ENCODE peak calls at places on chromosomes 6 and 20, in nine cellular contexts. J is progenitor cell of endocrine pancreas; Z is right lobe of liver; I is type B pancreatic cell; S is Calu3; U is IMR-90; P is PC-9; T is adrenal gland; R is CD8-positive, alpha-beta T cell. A is an unnamed sample.

GRCh38 chr6:169746556-169746955 is 4.8 kb downstream of the DYNLT2 start:
- DNase-seq in J (no peak), Z (no peak), I (no peak), S (no peak), U (no peak), P (no peak), T (no peak), R (no peak), A (no peak)

GRCh38 chr20:32858873-32859372 is at the start of gene EFCAB8:
- DNase-seq in J (no peak), Z (no peak), I (no peak), S (no peak), U (no peak), P (no peak), T (no peak), R (no peak), A (no peak)

GRCh38 chr6:117290173-117290834 is 24.9 kb downstream of the VGLL2 start:
- DNase-seq in J (no peak), Z (no peak), I (no peak), S (no peak), U (no peak), P (no peak), T (no peak), R (no peak), A (no peak)

GRCh38 chr6:53961679-53962370 is 149.4 kb upstream of the MLIP start:
- DNase-seq in J (no peak), Z (no peak), I (no peak), S (no peak), U (peak), P (no peak), T (no peak), R (no peak), A (no peak)

GRCh38 chr6:41488392-41489129 is 57.6 kb upstream of the FOXP4 start:
- DNase-seq in J (peak), Z (no peak), I (peak), S (no peak), U (peak), P (no peak), T (no peak), R (no peak), A (no peak)

GRCh38 chr6:96520039-96520850 is 1.4 kb upstream of the UFL1 start:
- DNase-seq in J (no peak), Z (no peak), I (no peak), S (peak), U (peak), P (peak), T (peak), R (no peak), A (no peak)

GRCh38 chr6:134589512-134589911 is 271.6 kb upstream of the SGK1 start:
- DNase-seq in J (no peak), Z (no peak), I (no peak), S (no peak), U (peak), P (peak), T (no peak), R (no peak), A (no peak)

GRCh38 chr20:57109151-57109953 is 157.1 kb downstream of the BMP7 start:
- DNase-seq in J (no peak), Z (no peak), I (no peak), S (no peak), U (no peak), P (no peak), T (no peak), R (no peak), A (no peak)

GRCh38 chr6:93679836-93680235 is 260.5 kb upstream of the EPHA7 start:
- DNase-seq in J (no peak), Z (no peak), I (no peak), S (no peak), U (no peak), P (no peak), T (no peak), R (no peak), A (no peak)

GRCh38 chr6:93675856-93676255 is 256.5 kb upstream of the EPHA7 start:
- DNase-seq in J (no peak), Z (no peak), I (no peak), S (no peak), U (no peak), P (no peak), T (no peak), R (no peak), A (no peak)

GRCh38 chr6:93676506-93676905 is 257.1 kb upstream of the EPHA7 start:
- DNase-seq in J (no peak), Z (no peak), I (no peak), S (no peak), U (no peak), P (no peak), T (no peak), R (no peak), A (no peak)

GRCh38 chr6:93677297-93677965 is 258.1 kb upstream of the EPHA7 start:
- DNase-seq in J (no peak), Z (no peak), I (no peak), S (no peak), U (no peak), P (no peak), T (no peak), R (no peak), A (no peak)

DNA sequence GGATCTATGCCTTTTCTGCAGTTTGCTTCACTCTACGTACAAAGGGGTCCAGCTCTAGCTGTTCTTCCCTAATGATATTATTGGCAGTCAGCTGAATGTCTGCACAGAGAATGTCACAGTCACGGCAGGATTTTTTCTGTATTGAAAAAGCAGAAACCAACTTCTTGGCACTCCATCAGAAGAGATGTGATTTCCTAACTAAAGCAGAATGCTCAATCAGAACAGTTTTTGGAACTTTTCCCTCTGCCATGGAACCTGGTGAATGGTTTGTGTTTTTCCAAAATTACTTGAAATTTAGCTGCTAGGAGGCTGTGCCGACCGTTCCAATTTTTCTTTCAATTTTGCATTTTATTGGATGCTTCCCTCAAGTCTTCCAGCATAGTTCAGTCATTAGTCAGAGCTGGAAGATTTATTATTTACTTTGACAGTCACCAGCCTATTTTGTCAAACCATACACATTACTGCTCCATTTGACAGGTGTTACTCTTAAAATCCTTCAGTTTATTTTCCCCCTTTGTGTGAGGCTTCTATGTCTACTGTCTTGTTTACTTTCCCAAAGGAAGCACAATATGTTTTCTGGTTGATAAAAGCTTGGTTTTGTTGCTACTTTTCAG is 259.6 kb upstream of the EPHA7 start:
- DNase-seq in J (no peak), Z (no peak), I (no peak), S (no peak), U (no peak), P (no peak), T (no peak), R (no peak), A (no peak)
- TF ChIP-seq CTCF in J (no peak), Z (no peak), I (no peak), S (no peak), U (no peak), P (no peak), T (no peak), R (no peak), A (no peak)

GRCh38 chr6:142155895-142156757 is 9.1 kb downstream of the VTA1 start:
- DNase-seq in J (no peak), Z (no peak), I (no peak), S (no peak), U (peak), P (no peak), T (no peak), R (no peak), A (no peak)
- TF ChIP-seq CTCF in J (peak), Z (peak), I (peak), S (no peak), U (peak), P (peak), T (peak), R (peak), A (peak)

DNA sequence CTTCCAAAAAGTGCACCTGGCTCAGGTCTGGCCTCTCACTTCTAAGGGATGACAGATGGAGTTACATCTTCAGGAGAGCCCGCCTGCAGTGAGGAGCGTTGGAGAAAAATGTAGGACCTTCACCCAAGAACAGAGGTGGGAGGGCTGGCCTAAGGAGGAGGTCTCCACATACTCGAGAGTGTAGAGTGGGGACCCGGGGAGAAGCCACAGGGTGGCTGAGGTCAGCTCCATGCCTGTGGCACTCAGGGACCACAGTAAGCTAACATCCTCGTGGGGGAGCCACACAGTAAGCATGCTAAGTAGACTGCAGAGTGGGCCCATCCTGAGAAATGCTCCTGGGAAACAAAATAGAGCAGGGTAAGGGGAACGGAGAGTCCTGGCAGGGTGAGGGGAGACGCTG is 24.0 kb downstream of the AAR2 start:
- DNase-seq in J (no peak), Z (no peak), I (no peak), S (no peak), U (no peak), P (no peak), T (no peak), R (no peak), A (no peak)
- TF ChIP-seq CTCF in J (no peak), Z (no peak), I (no peak), S (no peak), U (no peak), P (no peak), T (no peak), R (no peak), A (no peak)

DNA sequence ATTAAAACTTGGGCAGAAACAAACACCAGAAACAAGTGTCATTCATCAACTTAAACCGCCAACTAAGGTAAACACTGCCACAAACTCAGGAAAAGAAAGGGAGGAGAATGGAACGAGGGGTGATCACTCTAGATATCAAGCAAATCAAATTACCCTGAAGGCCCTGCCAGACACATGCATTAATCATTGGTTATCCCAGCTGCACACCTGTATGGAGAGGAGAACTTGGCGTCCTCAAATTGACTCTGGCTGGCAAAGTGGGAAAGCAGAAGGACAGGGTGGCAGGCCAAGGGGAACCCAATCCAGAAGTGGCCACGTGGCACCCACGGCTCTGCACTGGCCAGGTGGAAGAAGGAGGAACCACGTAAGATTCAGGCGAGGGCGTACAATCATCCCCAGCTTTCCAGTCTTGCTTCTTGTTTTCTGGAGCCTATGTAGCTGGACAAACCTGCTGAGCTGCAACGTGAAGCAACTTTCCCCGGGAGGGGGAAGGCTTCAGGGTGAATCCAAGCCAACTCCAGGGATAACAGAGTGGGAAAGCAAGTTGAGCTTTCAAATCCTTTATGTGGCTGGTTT is 156.2 kb upstream of the JARID2 start:
- DNase-seq in J (no peak), Z (no peak), I (no peak), S (no peak), U (no peak), P (peak), T (no peak), R (no peak), A (peak)
- TF ChIP-seq CTCF in J (no peak), Z (no peak), I (no peak), S (no peak), U (no peak), P (no peak), T (no peak), R (no peak), A (no peak)